ENCODE peak calls at places on chromosomes 6 and 20, in seven cellular contexts. M is pons, R is AML-193, H is H9, V is right cardiac atrium, O is EL, U is T follicular helper cell. I is an unnamed sample.

GRCh38 chr6:83474309-83474708 is 38.0 kb upstream of the PRSS35 start:
- DNase-seq in R (no peak), V (no peak), H (no peak), M (no peak), O (peak; percentile 14), U (no peak), I (peak; percentile 43)

GRCh38 chr20:62474585-62475026 is 1.2 kb downstream of the GATA5 start:
- DNase-seq in M (no peak), U (no peak), O (no peak), H (no peak), R (no peak), V (no peak), I (no peak)

GRCh38 chr6:162974685-162975084 is 246.9 kb downstream of the PACRG start:
- DNase-seq in V (no peak), U (no peak), H (no peak), R (no peak), O (no peak), M (peak; percentile 36), I (no peak)

GRCh38 chr6:39540454-39540853 is 184.8 kb downstream of the KIF6 start:
- DNase-seq in U (no peak), H (no peak), O (no peak), R (no peak), V (no peak), M (no peak), I (no peak)

GRCh38 chr6:151240036-151240685 is 394 bp downstream of the AKAP12 start:
- DNase-seq in O (peak; percentile 80), H (peak; percentile 94), M (no peak), U (no peak), R (no peak), V (peak; percentile 91), I (peak; percentile 64)

GRCh38 chr6:3136361-3136760 is 17.9 kb downstream of the BPHL start:
- DNase-seq in M (no peak), O (no peak), V (no peak), H (no peak), U (no peak), R (no peak), I (no peak)

GRCh38 chr6:148406579-148407371 is 64.1 kb downstream of the SASH1 start:
- DNase-seq in V (no peak), U (no peak), M (no peak), O (no peak), H (no peak), R (no peak), I (no peak)

GRCh38 chr20:5844063-5844681 is 94.0 kb downstream of the SHLD1 start:
- DNase-seq in M (no peak), O (peak; percentile 44), U (peak; percentile 27), H (no peak), V (no peak), R (no peak), I (peak; percentile 98)

GRCh38 chr6:169249057-169249456 is 4.6 kb downstream of the THBS2 start:
- DNase-seq in H (no peak), R (no peak), V (no peak), U (no peak), O (no peak), M (peak; percentile 51), I (no peak)

GRCh38 chr6:37314803-37315515 is 38.8 kb upstream of the RNF8 start:
- DNase-seq in M (peak; percentile 57), H (peak; percentile 71), U (no peak), V (peak; percentile 56), R (peak; percentile 62), O (peak; percentile 33), I (peak; percentile 72)

GRCh38 chr6:127058027-127058426 is 60.4 kb upstream of the RSPO3 start:
- DNase-seq in V (no peak), R (no peak), O (peak; percentile 72), U (no peak), H (no peak), M (no peak), I (no peak)

GRCh38 chr6:28922004-28922840 is 1.6 kb downstream of the TRIM27 start:
- DNase-seq in U (no peak), V (no peak), M (peak; percentile 35), R (no peak), O (peak; percentile 32), H (no peak), I (peak; percentile 36)

GRCh38 chr6:106745396-106745795 is 116.0 kb downstream of the QRSL1 start:
- DNase-seq in O (no peak), H (no peak), V (no peak), M (no peak), U (no peak), R (no peak), I (peak; percentile 75)

GRCh38 chr6:18405477-18406293 is 18.5 kb downstream of the RNF144B start:
- DNase-seq in M (no peak), O (peak; percentile 96), U (no peak), R (no peak), H (no peak), V (no peak), I (peak; percentile 28)

GRCh38 chr6:10465633-10466499 is 51.0 kb upstream of the TFAP2A start:
- DNase-seq in V (no peak), M (no peak), H (peak; percentile 82), U (no peak), O (peak; percentile 59), R (peak; percentile 25), I (peak; percentile 73)

GRCh38 chr20:23407770-23408467 is 13.4 kb downstream of the NAPB start:
- DNase-seq in V (no peak), R (no peak), O (no peak), H (no peak), M (no peak), U (no peak), I (no peak)

GRCh38 chr6:157789861-157790260 is 33.2 kb upstream of the SNX9 start:
- DNase-seq in R (no peak), V (no peak), M (no peak), O (no peak), H (peak; percentile 88), U (no peak), I (peak; percentile 65)

GRCh38 chr20:35618372-35619131 is 2.9 kb downstream of the SPAG4 start:
- DNase-seq in R (no peak), U (no peak), H (peak; percentile 55), M (no peak), V (peak; percentile 72), O (peak; percentile 50), I (peak; percentile 61)

GRCh38 chr6:54361734-54362133 is 53.5 kb downstream of the TINAG start:
- DNase-seq in H (no peak), M (no peak), U (no peak), O (no peak), V (no peak), R (no peak), I (no peak)

GRCh38 chr6:31574106-31575061 is 981 bp upstream of the TNF start:
- DNase-seq in V (no peak), H (peak; percentile 52), O (no peak), M (no peak), U (no peak), R (no peak), I (no peak)

GRCh38 chr6:56958481-56958880 is 3.6 kb downstream of the BEND6 start:
- DNase-seq in U (no peak), V (no peak), O (no peak), M (no peak), R (no peak), H (no peak), I (no peak)

GRCh38 chr6:80094017-80094416 is 12.5 kb upstream of the BCKDHB start:
- DNase-seq in V (no peak), R (peak; percentile 38), M (peak; percentile 22), U (no peak), O (peak; percentile 17), H (no peak), I (peak; percentile 50)

GRCh38 chr6:44650947-44651346 is 263.4 kb downstream of the CDC5L start:
- DNase-seq in H (no peak), M (no peak), R (no peak), O (peak; percentile 82), U (no peak), V (no peak), I (no peak)

GRCh38 chr6:19804362-19805145 is 32.6 kb upstream of the ID4 start:
- DNase-seq in H (peak; percentile 96), R (no peak), U (no peak), V (peak; percentile 99), O (peak; percentile 96), M (peak; percentile 90), I (peak; percentile 99)

GRCh38 chr6:36548401-36548743 is 1.1 kb upstream of the STK38 start:
- DNase-seq in H (no peak), M (no peak), O (no peak), V (no peak), U (no peak), R (no peak), I (no peak)

GRCh38 chr20:11952621-11953020 is 34.9 kb downstream of the BTBD3 start:
- DNase-seq in H (no peak), M (no peak), O (peak; percentile 6), U (no peak), V (no peak), R (no peak), I (no peak)

GRCh38 chr6:139473239-139473701 is 98.8 kb upstream of the CITED2 start:
- DNase-seq in H (peak; percentile 31), O (peak; percentile 18), R (no peak), V (no peak), U (no peak), M (no peak), I (peak; percentile 87)

GRCh38 chr6:159168536-159169192 is 536 bp upstream of the FNDC1 start:
- DNase-seq in V (peak; percentile 77), R (no peak), H (peak; percentile 86), U (no peak), O (peak; percentile 57), M (no peak), I (peak; percentile 3)

GRCh38 chr20:9839626-9840025 is 750 bp upstream of the PAK5 start:
- DNase-seq in V (no peak), O (no peak), M (no peak), H (no peak), U (no peak), R (no peak), I (no peak)

GRCh38 chr6:169829786-169830185 is 78.4 kb downstream of the ERMARD start:
- DNase-seq in V (peak; percentile 40), U (no peak), H (peak; percentile 27), R (no peak), O (no peak), M (no peak), I (no peak)

GRCh38 chr6:108437821-108438220 is 122.9 kb upstream of the FOXO3 start:
- DNase-seq in R (no peak), M (no peak), H (no peak), V (no peak), U (no peak), O (no peak), I (no peak)

I was measured in NCI-H69.